ENCODE peak calls at places on chromosomes 7 and 10, in five cellular contexts. H, S, Z, P and T are unnamed samples.

GRCh38 chr10:92567952-92568600 is 5.8 kb downstream of the IDE start:
- DNase-seq in S (peak; percentile 75), P (no peak), H (peak; percentile 66), Z (no peak), T (peak; percentile 65)

GRCh38 chr7:155918720-155919399 is 106.6 kb upstream of the SHH start:
- DNase-seq in Z (peak; percentile 42), P (no peak), H (peak; percentile 80), S (peak; percentile 98), T (peak; percentile 84)

GRCh38 chr10:89332092-89332633 is 4.4 kb downstream of the IFIT3 start:
- DNase-seq in P (no peak), Z (peak; percentile 28), H (peak; percentile 79), S (peak; percentile 60), T (peak; percentile 45)

GRCh38 chr10:33129987-33130386 is 172.0 kb upstream of the ITGB1 start:
- DNase-seq in Z (no peak), P (no peak), H (peak; percentile 90), S (peak; percentile 98), T (no peak)

GRCh38 chr7:114718861-114719260 is 203.0 kb upstream of the MDFIC start:
- DNase-seq in S (no peak), H (no peak), Z (no peak), P (no peak), T (no peak)

GRCh38 chr10:21517983-21518628 is 7.4 kb downstream of the SKIDA1 start:
- DNase-seq in H (no peak), S (peak; percentile 79), Z (peak; percentile 45), P (no peak), T (peak; percentile 54)

GRCh38 chr10:43221419-43222293 is 45.2 kb downstream of the RASGEF1A start:
- DNase-seq in S (no peak), P (peak; percentile 72), H (no peak), Z (no peak), T (no peak)

GRCh38 chr7:91291902-91292301 is 27.7 kb downstream of the FZD1 start:
- DNase-seq in Z (no peak), S (no peak), P (no peak), H (no peak), T (no peak)

GRCh38 chr7:101884671-101885596 is 67.5 kb downstream of the CUX1 start:
- DNase-seq in S (no peak), H (no peak), Z (no peak), P (no peak), T (no peak)
- H3K4me1 ChIP-seq in S (peaks cover 8% of the 10 kb centered on the region), H (peaks cover 24% of the 10 kb centered on the region), Z (peaks cover 23% of the 10 kb centered on the region), P (peaks cover 30% of the 10 kb centered on the region), T (peaks cover 26% of the 10 kb centered on the region)

DNA sequence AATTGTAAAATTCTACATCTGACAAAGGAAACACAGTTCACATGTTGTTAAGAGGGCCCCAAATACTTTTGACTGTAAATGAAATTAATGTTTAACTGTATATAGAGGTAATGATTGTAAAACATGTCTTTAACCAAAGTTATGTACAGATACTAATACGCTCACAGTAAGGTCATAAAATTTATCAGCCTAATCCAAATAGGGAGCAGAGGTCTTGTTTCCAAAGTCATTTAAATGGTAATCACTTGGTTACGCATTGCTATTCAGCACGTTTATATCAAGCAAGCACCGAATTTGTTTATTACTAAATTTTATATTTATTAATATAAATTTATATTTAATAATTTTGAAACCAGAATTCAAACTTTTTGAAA is 1.4 kb downstream of the PHYHIPL start:
- DNase-seq in Z (no peak), S (no peak), P (no peak), H (no peak), T (no peak)
- H3K4me1 ChIP-seq in Z (peaks cover 7% of the 10 kb centered on the region), S (peaks cover 3% of the 10 kb centered on the region), P (no peaks in the 10 kb centered on the region), H (peaks cover 13% of the 10 kb centered on the region), T (peaks cover 32% of the 10 kb centered on the region)

DNA sequence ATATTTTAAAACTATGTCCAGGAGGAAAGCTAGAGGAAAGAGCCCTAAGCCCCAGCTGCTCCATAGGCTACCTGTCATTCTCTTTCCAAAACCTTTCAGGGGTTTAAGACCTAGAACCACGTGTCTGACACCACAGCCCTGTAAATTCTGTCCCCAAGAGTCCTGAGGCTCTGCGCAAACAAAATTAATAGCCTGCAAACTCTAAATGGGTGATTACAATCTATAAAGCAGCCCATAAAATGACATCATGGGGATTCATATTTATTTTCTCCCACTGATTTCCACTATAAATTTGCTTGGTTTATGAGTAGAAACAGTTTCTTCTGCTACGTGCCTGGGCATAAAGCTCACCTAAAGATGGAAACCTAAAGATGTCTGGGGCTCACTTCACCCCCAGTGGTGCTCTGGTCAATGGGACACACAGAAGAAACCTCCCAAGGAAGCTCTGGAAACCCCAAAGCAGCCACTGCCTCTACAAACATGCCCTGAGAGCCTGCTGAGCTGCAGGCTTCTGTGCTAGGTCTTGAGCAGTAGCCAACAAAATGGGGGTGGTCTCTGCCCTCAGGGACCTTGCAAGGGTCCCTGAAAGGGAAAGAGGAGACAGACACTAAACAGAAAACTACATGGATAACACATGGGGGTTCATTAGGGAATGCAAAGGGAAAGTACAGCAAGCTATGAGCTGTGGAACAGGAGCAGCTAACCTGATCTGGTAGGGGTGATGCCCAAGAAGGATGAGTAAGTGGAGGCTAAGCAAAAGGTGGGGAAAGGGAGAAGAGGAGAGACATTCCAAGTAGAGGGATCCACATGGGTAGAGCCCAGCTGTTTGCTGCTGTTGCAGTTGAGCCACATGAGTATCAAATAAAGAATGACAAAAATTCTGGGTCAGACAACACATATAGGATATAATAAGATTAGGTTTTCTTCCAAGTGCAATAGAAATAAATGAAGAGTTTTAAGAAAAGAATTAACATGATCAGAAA is 331.7 kb downstream of the KCNMA1 start:
- DNase-seq in P (no peak), S (peak; percentile 45), H (peak; percentile 15), Z (no peak), T (no peak)
- H3K4me1 ChIP-seq in P (no peaks in the 10 kb centered on the region), S (peaks cover 13% of the 10 kb centered on the region), H (no peaks in the 10 kb centered on the region), Z (no peaks in the 10 kb centered on the region), T (peaks cover 8% of the 10 kb centered on the region)

GRCh38 chr7:55092186-55092976 is 73.6 kb downstream of the EGFR start:
- DNase-seq in P (no peak), Z (no peak), H (no peak), S (peak; percentile 55), T (no peak)

GRCh38 chr7:55096318-55096717 is 77.5 kb downstream of the EGFR start:
- DNase-seq in Z (no peak), H (no peak), P (no peak), S (no peak), T (no peak)

GRCh38 chr7:55094122-55094690 is 75.4 kb downstream of the EGFR start:
- DNase-seq in Z (no peak), P (no peak), S (no peak), H (no peak), T (no peak)

GRCh38 chr7:55093674-55094073 is 74.9 kb downstream of the EGFR start:
- DNase-seq in S (no peak), Z (no peak), H (no peak), P (no peak), T (no peak)

DNA sequence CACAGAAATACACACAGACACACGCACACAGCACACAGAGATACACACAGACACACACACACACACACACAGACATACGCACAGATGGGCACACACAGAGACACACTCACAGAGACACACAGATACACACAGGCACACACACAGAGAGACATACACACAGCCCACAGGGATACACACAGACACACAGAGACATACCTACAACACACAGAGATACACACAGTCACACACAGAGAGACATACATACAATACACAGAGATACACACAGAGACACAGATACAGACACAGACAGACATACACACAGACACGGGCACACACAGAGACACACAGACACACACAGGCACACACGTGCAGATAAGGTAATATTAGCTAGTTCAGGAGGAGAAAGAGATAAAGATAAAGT is 76.9 kb downstream of the EGFR start:
- DNase-seq in Z (no peak), S (no peak), H (no peak), P (no peak), T (no peak)
- H3K4me1 ChIP-seq in Z (peaks cover 31% of the 10 kb centered on the region), S (peaks cover 22% of the 10 kb centered on the region), H (peaks cover 3% of the 10 kb centered on the region), P (peaks cover 5% of the 10 kb centered on the region), T (peaks cover 45% of the 10 kb centered on the region)

GRCh38 chr7:105988277-105988676 is 25.2 kb downstream of the CDHR3 start:
- DNase-seq in S (no peak), H (no peak), Z (no peak), P (no peak), T (no peak)
- H3K4me1 ChIP-seq in S (no peaks in the 10 kb centered on the region), H (peaks cover 19% of the 10 kb centered on the region), Z (peaks cover 13% of the 10 kb centered on the region), P (no peaks in the 10 kb centered on the region), T (no peaks in the 10 kb centered on the region)

GRCh38 chr10:1571587-1572237 is 165.6 kb downstream of the ADARB2 start:
- DNase-seq in P (no peak), S (no peak), H (no peak), Z (no peak), T (no peak)
- H3K4me1 ChIP-seq in P (no peaks in the 10 kb centered on the region), S (no peaks in the 10 kb centered on the region), H (peaks cover 3% of the 10 kb centered on the region), Z (no peaks in the 10 kb centered on the region), T (no peaks in the 10 kb centered on the region)

GRCh38 chr10:7308826-7309225 is 102.0 kb downstream of the SFMBT2 start:
- DNase-seq in P (no peak), H (no peak), S (no peak), Z (no peak), T (no peak)
- H3K4me1 ChIP-seq in P (no peaks in the 10 kb centered on the region), H (peaks cover 5% of the 10 kb centered on the region), S (no peaks in the 10 kb centered on the region), Z (no peaks in the 10 kb centered on the region), T (no peaks in the 10 kb centered on the region)